ENCODE peak calls at places on chromosomes 11 and 22, in four cellular contexts. M is WTC11, B is left ventricle myocardium inferior, E is heart right ventricle. U is an unnamed sample.

GRCh38 chr11:23674866-23675265 is 814.6 kb upstream of the CCDC179 start:
- DNase-seq in M (no peak), B (no peak), E (no peak), U (no peak)

GRCh38 chr11:49151211-49151610 is 57.2 kb downstream of the FOLH1 start:
- DNase-seq in M (no peak), B (no peak), E (no peak), U (no peak)

GRCh38 chr22:36009085-36009484 is 19.5 kb downstream of the RBFOX2 start:
- DNase-seq in M (no peak), B (no peak), E (no peak), U (no peak)

GRCh38 chr22:47218671-47219070 is 456.2 kb downstream of the TBC1D22A start:
- DNase-seq in M (no peak), B (no peak), E (no peak), U (peak)

GRCh38 chr11:96356837-96357236 is 13.8 kb upstream of the MAML2 start:
- DNase-seq in M (no peak), B (no peak), E (no peak), U (no peak)

GRCh38 chr11:117010808-117011540 is 87.3 kb downstream of the SIK3 start:
- DNase-seq in M (no peak), B (no peak), E (no peak), U (no peak)

GRCh38 chr11:101860694-101861371 is 54.0 kb upstream of the CEP126 start:
- DNase-seq in M (peak), B (no peak), E (no peak), U (no peak)

GRCh38 chr22:50227588-50228215 is 17.1 kb downstream of the TUBGCP6 start:
- DNase-seq in M (no peak), B (no peak), E (no peak), U (no peak)

GRCh38 chr11:9815486-9816136 is 151.7 kb downstream of the SWAP70 start:
- DNase-seq in M (no peak), B (no peak), E (no peak), U (no peak)

GRCh38 chr11:96012086-96012824 is 88.3 kb upstream of the MTMR2 start:
- DNase-seq in M (no peak), B (no peak), E (no peak), U (no peak)

GRCh38 chr11:13336246-13336873 is 58.8 kb downstream of the BMAL1 start:
- DNase-seq in M (no peak), B (peak), E (no peak), U (no peak)

GRCh38 chr22:25348391-25348790 is 129.0 kb downstream of the CRYBB2 start:
- DNase-seq in M (no peak), B (no peak), E (no peak), U (peak)

DNA sequence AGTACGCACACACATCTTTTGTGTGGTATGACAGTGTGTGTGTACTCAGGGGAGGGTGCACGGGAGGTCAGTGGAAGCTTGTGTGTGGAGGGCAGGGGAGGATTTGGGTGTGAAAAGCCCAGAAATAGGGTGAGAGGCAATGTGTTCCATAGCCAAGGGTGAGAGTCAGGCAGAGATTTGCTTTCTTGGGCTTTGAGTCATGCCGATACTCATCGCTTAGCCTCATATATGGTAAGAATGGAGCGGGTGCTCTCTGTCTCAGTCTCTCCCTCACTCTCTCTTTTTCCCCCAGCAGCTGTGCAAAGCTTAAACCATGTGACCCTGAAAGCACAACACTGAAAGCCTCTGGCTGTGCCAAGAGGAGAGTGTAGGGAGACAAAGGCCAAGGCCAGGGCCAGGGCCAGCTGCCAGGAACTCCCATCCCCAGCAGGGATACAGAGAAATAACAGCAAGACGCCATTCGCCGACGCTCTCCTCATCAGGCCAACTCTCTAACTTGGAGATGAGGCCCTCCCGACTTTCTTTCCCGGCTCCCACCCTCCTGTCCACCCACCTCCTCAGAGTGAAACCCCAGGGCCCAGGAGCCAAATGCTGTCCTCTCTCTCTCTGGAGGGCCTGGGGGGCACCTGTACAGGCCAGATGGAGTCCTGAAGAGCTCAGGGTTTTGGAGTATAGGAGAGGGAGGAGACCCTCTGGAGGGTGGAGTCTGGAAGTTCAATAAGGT is 20.3 kb upstream of the MICAL3 start:
- DNase-seq in M (no peak), B (peak), E (peak), U (no peak)
- TF ChIP-seq CTCF in M (no peak), B (no peak), E (no peak), U (no peak)

GRCh38 chr11:11148104-11148509 is 204.9 kb downstream of the CSNK2A3 start:
- DNase-seq in M (peak), B (peak), E (peak), U (peak)
- TF ChIP-seq CTCF in M (no peak), B (peak), E (no peak), U (peak)

DNA sequence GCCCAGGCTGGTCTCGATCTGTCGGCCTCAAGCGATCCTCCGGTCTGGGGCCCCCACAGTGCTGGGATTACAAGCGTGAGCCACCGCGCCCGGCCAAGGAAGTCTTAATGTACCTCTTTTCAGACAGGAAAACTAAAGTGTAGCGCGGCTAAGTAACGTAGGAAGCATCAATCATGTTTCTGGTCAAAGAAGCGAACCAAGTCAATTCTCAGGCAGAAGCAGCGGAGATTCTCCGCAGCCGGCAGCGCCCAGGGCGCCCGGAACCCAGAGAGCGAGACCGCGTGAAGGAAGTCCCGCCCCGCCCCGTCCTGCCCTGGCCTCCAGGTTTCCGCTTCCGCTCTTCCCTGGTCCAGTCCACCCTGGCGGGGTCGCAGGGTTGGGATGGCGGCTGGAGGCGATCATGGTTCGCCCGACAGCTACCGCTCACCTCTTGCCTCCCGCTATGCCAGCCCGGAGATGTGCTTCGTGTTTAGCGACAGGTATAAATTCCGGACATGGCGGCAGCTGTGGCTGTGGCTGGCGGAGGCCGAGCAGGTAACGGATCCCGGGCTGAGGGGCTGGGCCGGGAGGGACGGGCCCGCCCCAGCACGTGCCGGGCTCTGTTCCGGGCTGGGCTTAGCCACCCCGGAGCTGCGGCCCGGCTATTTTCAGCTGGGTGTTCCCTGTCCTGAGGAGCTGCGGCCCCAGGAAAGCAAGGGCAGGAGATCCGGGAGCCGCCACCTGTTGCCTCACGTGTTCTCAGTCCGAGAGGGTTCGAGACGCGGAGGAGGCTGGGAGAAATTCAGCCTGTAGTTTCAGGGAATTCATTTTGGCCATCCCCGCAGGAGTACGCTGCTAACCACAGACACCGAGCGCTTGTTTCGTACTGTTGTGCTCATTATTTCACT is at the start of gene ADSL:
- DNase-seq in M (peak), B (peak), E (peak), U (peak)
- TF ChIP-seq CTCF in M (no peak), B (peak), E (no peak), U (no peak)

GRCh38 chr11:119412072-119412471 is 10.9 kb downstream of the THY1 start:
- DNase-seq in M (no peak), B (no peak), E (no peak), U (no peak)

GRCh38 chr11:119414321-119414720 is 8.7 kb downstream of the THY1 start:
- DNase-seq in M (no peak), B (no peak), E (no peak), U (peak)

GRCh38 chr11:119410501-119410900 is 12.5 kb downstream of the THY1 start:
- DNase-seq in M (no peak), B (no peak), E (no peak), U (no peak)

GRCh38 chr11:119405986-119406385 is 17.0 kb downstream of the THY1 start:
- DNase-seq in M (no peak), B (no peak), E (no peak), U (no peak)

GRCh38 chr11:119409731-119410130 is 13.2 kb downstream of the THY1 start:
- DNase-seq in M (no peak), B (no peak), E (no peak), U (peak)
- TF ChIP-seq CTCF in M (no peak), B (no peak), E (no peak), U (no peak)

GRCh38 chr11:820655-821512 is 2.2 kb downstream of the PNPLA2 start:
- DNase-seq in M (no peak), B (peak), E (peak), U (no peak)

GRCh38 chr11:821513-822371 is 3.0 kb downstream of the PNPLA2 start:
- DNase-seq in M (no peak), B (no peak), E (peak), U (no peak)

GRCh38 chr11:818396-819128 is at the start of gene PNPLA2:
- DNase-seq in M (peak), B (no peak), E (no peak), U (no peak)

GRCh38 chr11:819943-820649 is 1.4 kb downstream of the PNPLA2 start:
- DNase-seq in M (peak), B (peak), E (peak), U (no peak)

GRCh38 chr11:819129-819931 is 616 bp downstream of the PNPLA2 start:
- DNase-seq in M (peak), B (peak), E (peak), U (peak)
- TF ChIP-seq CTCF in M (no peak), B (peak), E (peak), U (no peak)

DNA sequence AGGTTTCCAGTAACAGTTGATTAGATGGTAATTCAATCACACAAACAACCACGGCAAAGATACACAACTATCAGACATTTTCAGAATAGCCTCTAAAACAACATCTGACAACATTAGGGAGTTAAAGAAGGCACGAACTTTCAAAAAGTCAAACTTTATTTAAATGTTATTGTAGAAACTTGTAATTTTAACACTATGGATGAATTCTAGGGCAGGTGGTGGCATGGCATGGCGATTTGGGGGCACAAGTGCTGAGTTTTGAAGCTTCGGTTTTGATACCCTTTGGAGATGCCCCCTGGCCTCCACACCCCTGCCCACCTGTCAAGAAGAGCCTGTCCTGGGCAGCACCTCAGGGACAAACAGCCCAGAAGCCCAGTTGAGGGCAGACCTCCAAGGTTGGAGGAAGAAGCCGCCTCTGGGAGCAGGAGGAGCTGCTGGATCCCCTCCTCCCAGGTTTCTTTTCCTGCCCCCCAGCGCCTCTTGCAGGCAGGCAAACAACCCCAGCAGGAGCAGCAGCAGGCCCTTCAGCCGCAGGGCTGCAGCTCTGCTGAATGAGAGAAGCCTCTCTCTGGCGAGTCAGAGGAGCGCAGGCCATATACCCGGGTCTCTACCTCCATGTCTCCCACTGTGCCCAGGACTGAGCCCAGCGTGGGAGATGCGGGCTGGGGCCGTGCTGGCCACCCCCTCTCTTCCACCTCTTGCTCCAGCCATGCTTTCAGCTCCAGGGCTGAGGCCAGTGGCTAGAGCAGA is 102.1 kb upstream of the IGLL5 start:
- DNase-seq in M (peak), B (no peak), E (no peak), U (peak)
- TF ChIP-seq CTCF in M (no peak), B (no peak), E (no peak), U (no peak)

DNA sequence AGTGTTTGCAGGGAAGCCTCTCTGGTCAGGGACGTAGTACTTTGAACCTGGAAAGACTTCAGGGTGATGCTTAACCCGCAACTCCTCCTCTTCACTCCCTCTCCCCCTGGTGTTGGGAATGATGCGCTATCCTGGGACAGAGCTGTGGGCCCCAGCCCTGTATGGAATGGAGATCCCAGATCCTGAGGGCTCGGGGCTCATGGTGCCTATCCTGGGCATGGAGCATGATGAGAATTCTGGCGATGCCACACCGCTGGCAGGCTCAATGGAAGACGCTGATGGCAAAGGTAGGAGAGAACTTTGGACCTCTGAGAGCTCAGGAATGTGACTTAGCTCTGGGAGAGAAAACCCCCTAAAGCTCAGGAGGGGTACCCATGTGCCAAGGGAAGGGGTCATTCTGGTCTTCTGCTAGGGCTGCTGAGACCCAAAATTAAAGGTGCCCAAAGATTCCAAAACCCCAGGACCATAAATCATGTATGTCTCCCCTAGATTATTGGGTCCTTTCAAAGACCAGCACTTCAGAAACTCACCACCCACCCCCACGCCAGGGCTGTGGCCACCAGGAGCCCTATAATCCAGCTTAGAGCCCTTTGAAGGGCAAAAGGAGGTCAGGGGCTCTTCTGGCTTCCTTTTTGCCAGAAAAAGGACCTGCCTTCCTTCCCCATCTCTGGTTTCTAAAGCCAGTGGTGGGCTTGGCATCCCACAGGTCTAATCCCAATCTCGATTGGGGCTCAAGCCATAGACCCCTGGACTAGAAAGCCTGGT is 52.5 kb downstream of the BTG4 start:
- DNase-seq in M (no peak), B (no peak), E (no peak), U (peak)
- TF ChIP-seq CTCF in M (no peak), B (no peak), E (no peak), U (no peak)